ENCODE peak calls at places on chromosome 6, in five cellular contexts. J is fibroblast of the aortic adventitia, R is nephron progenitor cell, M is cardiac fibroblast, T is heart right ventricle. E is an unnamed sample.

GRCh38 chr6:36947570-36948351 is 6.8 kb upstream of the PI16 start:
- DNase-seq in M (no peak), R (no peak), J (no peak), T (no peak), E (no peak)

GRCh38 chr6:54802775-54803631 is 43.6 kb upstream of the FAM83B start:
- DNase-seq in M (peak), T (no peak), R (no peak), J (no peak), E (no peak)

GRCh38 chr6:87198496-87198895 is 43.1 kb downstream of the ZNF292 start:
- DNase-seq in M (peak), R (no peak), T (no peak), J (peak), E (no peak)

GRCh38 chr6:50062051-50062450 is 12.3 kb upstream of the DEFB112 start:
- DNase-seq in R (peak), T (no peak), M (no peak), J (no peak), E (no peak)

GRCh38 chr6:18323935-18324707 is 59.8 kb upstream of the DEK start:
- DNase-seq in J (peak), M (peak), T (no peak), R (peak), E (no peak)

GRCh38 chr6:41428402-41428994 is 93.1 kb downstream of the NCR2 start:
- DNase-seq in M (no peak), R (no peak), J (no peak), T (peak), E (no peak)

GRCh38 chr6:7580927-7581618 is 8.9 kb upstream of the SNRNP48 start:
- DNase-seq in J (no peak), T (no peak), M (no peak), R (no peak), E (no peak)

GRCh38 chr6:6972456-6972855 is 135.3 kb upstream of the RREB1 start:
- DNase-seq in M (peak), J (peak), T (no peak), R (no peak), E (no peak)

GRCh38 chr6:22657341-22657985 is 88.1 kb downstream of the HDGFL1 start:
- DNase-seq in T (no peak), M (peak), R (no peak), J (peak), E (no peak)

GRCh38 chr6:56714982-56715456 is 72.3 kb upstream of the DST start:
- DNase-seq in J (peak), M (peak), R (no peak), T (no peak), E (no peak)

GRCh38 chr6:36319436-36319762 is 17.3 kb downstream of the BNIP5 start:
- DNase-seq in M (no peak), R (no peak), J (no peak), T (no peak), E (no peak)

GRCh38 chr6:87483929-87484328 is 11.2 kb downstream of the SLC35A1 start:
- DNase-seq in R (peak), T (peak), M (peak), J (no peak), E (no peak)

GRCh38 chr6:134122775-134123174 is 70.4 kb upstream of the SLC2A12 start:
- DNase-seq in J (no peak), T (no peak), M (no peak), R (no peak), E (no peak)

GRCh38 chr6:42984924-42985475 is 630 bp downstream of the PPP2R5D start:
- DNase-seq in T (peak), J (peak), M (peak), R (peak), E (no peak)

GRCh38 chr6:90233994-90234393 is 62.6 kb downstream of the BACH2 start:
- DNase-seq in R (no peak), M (no peak), J (no peak), T (no peak), E (no peak)

GRCh38 chr6:137341721-137342195 is 122.6 kb upstream of the IFNGR1 start:
- DNase-seq in T (peak), M (peak), J (peak), R (no peak), E (no peak)
- TF ChIP-seq CTCF in T (peak), M (no peak), J (no peak), R (no peak), E (no peak)

GRCh38 chr6:44100088-44100550 is 27.1 kb downstream of the MRPL14 start:
- DNase-seq in M (peak), J (no peak), T (no peak), R (no peak), E (no peak)
- TF ChIP-seq CTCF in M (peak), J (peak), T (peak), R (peak), E (no peak)

GRCh38 chr6:26054937-26055669 is 32.1 kb upstream of the HFE start:
- DNase-seq in M (peak), J (peak), T (peak), R (peak), E (peak)
- TF ChIP-seq CTCF in M (no peak), J (peak), T (peak), R (no peak), E (no peak)

DNA sequence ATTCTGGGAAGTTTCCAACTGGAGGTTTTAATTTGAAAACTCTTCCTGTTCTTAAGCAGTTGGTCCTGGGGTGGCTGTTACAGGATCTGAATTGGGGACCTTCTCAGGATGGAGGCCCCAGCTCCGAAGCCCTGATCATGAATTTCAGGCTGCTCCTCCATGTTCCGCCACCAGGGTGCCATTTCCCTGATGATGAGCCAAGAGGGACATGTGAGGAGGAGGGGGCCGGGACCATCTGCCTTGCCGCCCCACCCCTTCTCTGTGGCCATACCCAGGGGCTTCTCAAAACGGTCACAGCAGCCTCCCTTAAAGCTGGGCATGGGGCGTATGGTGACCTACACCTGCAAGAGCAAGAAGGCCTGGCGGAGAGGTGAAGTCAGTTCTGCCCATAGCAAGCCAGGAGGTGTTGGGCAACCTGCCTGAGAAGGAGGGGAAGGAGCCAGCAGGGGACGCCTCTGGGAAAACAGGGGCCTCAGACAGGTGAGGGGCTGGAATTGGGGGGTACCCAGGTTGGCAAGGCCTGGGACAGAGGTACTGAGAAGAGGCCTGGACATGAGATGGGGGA is 3.6 kb upstream of the BAK1 start:
- DNase-seq in M (no peak), J (no peak), R (peak), T (no peak), E (no peak)
- TF ChIP-seq CTCF in M (peak), J (peak), R (peak), T (no peak), E (no peak)

GRCh38 chr6:33201147-33201545 is 479 bp downstream of the SLC39A7 start:
- DNase-seq in R (peak), M (no peak), T (no peak), J (no peak), E (no peak)
- TF ChIP-seq CTCF in R (no peak), M (peak), T (peak), J (no peak), E (no peak)

GRCh38 chr6:150293019-150293418 is 75.8 kb upstream of the IYD start:
- DNase-seq in J (no peak), R (no peak), T (no peak), M (no peak), E (no peak)
- TF ChIP-seq CTCF in J (no peak), R (no peak), T (no peak), M (no peak), E (no peak)

DNA sequence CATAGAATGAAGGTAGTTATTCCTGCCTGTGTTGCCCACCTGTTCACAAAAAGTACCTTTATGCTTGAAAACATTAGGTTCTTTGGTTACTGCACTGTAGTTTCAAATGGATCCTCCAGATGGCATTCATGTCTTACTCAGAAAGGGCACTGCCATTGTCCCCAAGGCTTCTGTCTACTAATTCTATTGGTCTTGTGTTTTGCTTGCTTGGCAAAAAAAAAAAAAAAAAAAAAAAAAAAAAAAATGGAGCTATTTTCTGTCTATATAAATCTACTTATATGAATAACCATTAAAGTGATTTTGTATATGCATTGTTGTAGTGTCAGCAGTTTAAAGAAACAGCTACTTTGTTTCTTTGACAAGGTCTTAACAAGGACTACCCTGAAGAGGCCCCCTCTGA is 12.7 kb upstream of the EFHC1 start:
- DNase-seq in M (peak), T (no peak), R (peak), J (peak), E (no peak)
- TF ChIP-seq CTCF in M (peak), T (peak), R (peak), J (peak), E (no peak)

GRCh38 chr6:83514877-83515466 is 2.6 kb downstream of the PRSS35 start:
- DNase-seq in R (peak), M (peak), T (no peak), J (peak), E (no peak)

GRCh38 chr6:83509416-83509815 is 2.9 kb upstream of the PRSS35 start:
- DNase-seq in T (no peak), R (no peak), J (peak), M (peak), E (no peak)

GRCh38 chr6:83517500-83517899 is 5.2 kb downstream of the PRSS35 start:
- DNase-seq in J (no peak), T (no peak), R (no peak), M (no peak), E (no peak)

GRCh38 chr6:83511901-83512681 is at the start of gene PRSS35:
- DNase-seq in R (peak), T (peak), J (peak), M (peak), E (no peak)
- TF ChIP-seq CTCF in R (peak), T (peak), J (peak), M (peak), E (no peak)

E was measured in activated B cell treated with CpG ODN at 0.5 μM for 24 hours.